ENCODE peak calls at places on chromosomes 12 and 14, in seven cellular contexts. X is K562, L is brain microvascular endothelial cell, D is IMR-90, S is fibroblast of lung, Z is GM10248, A is neural crest cell. H is an unnamed sample.

GRCh38 chr12:112352921-112353320 is 29.3 kb downstream of the HECTD4 start:
- DNase-seq in X (no peak), L (no peak), D (no peak), S (no peak), Z (no peak), A (no peak), H (no peak)

GRCh38 chr12:78208106-78208505 is 377.4 kb downstream of the NAV3 start:
- DNase-seq in X (no peak), L (no peak), D (peak; percentile 43), S (peak; percentile 67), Z (no peak), A (no peak), H (no peak)

GRCh38 chr12:127280393-127281275 is 986.3 kb upstream of the TMEM132C start:
- DNase-seq in X (peak; percentile 86), L (no peak), D (no peak), S (no peak), Z (peak; percentile 46), A (peak; percentile 78), H (no peak)

GRCh38 chr14:64324461-64325255 is 30.5 kb upstream of the ESR2 start:
- DNase-seq in X (no peak), L (peak; percentile 11), D (peak; percentile 56), S (peak; percentile 83), Z (no peak), A (no peak), H (no peak)

GRCh38 chr12:8662592-8662991 is at the start of gene MFAP5:
- DNase-seq in X (no peak), L (no peak), D (peak; percentile 25), S (peak; percentile 96), Z (no peak), A (no peak), H (peak; percentile 37)

GRCh38 chr12:119008691-119009221 is 27.4 kb downstream of the SRRM4 start:
- DNase-seq in X (no peak), L (no peak), D (no peak), S (no peak), Z (no peak), A (peak; percentile 56), H (no peak)

GRCh38 chr14:21098134-21098891 is at the start of gene ZNF219:
- DNase-seq in X (peak; percentile 78), L (no peak), D (peak; percentile 27), S (peak; percentile 48), Z (no peak), A (peak; percentile 56), H (no peak)

GRCh38 chr12:65098364-65098763 is 22.7 kb downstream of the WIF1 start:
- DNase-seq in X (no peak), L (no peak), D (no peak), S (peak; percentile 7), Z (no peak), A (no peak), H (no peak)

GRCh38 chr12:122862110-122862634 is 26.9 kb downstream of the HIP1R start:
- DNase-seq in X (no peak), L (no peak), D (no peak), S (no peak), Z (no peak), A (no peak), H (no peak)

GRCh38 chr14:75990297-75990696 is 4.7 kb downstream of the IFT43 start:
- DNase-seq in X (no peak), L (no peak), D (no peak), S (no peak), Z (no peak), A (no peak), H (no peak)
- TF ChIP-seq CTCF in X (no peak), L (no peak), D (no peak), S (no peak), Z (no peak), A (no peak), H (no peak)

DNA sequence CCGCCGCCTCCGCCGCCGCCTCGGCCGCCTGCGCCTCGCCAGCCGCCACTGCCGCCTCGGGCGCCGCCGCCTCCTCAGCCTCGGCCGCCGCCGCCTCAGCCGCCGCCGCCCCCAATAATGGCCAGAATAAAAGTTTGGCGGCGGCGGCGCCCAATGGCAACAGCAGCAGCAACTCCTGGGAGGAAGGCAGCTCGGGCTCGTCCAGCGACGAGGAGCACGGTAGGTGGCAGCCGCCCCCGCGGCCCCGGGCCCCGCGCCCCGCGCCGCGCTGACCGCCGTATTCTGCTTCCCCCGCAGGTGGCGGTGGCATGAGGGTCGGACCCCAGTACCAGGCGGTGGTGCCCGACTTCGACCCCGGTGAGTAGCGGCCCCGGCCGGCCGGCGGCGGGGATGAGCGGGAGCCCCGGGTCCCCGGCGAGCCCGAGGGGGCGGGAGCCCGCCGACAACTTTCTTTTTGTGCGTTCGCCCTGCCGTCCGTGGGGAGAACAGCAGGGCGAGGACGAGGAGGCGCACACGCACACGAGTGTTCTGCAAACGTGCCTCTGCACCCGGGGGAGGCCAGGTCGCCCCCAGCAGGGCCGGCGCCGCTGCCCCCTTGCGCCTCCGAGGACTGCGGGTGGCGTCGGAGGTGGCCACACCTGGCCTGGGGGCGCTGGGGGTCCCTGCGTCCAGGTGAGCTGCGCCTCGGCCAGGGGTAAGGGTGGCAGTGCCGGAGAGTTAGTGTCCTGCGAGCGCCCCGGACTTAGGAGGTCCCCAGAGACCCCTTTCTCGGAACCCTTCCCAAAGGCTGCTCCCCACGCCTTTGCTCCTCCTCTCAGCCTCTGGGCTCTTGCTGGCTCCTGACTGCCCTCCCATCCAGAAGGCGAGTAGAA is 756 bp downstream of the RCOR1 start:
- DNase-seq in X (peak; percentile 59), L (no peak), D (peak; percentile 26), S (peak; percentile 41), Z (peak; percentile 55), A (peak; percentile 38), H (no peak)
- TF ChIP-seq CTCF in X (peak; percentile 35), L (peak; percentile 43), D (peak; percentile 26), S (peak; percentile 17), Z (peak; percentile 1), A (peak; percentile 59), H (peak; percentile 21)

DNA sequence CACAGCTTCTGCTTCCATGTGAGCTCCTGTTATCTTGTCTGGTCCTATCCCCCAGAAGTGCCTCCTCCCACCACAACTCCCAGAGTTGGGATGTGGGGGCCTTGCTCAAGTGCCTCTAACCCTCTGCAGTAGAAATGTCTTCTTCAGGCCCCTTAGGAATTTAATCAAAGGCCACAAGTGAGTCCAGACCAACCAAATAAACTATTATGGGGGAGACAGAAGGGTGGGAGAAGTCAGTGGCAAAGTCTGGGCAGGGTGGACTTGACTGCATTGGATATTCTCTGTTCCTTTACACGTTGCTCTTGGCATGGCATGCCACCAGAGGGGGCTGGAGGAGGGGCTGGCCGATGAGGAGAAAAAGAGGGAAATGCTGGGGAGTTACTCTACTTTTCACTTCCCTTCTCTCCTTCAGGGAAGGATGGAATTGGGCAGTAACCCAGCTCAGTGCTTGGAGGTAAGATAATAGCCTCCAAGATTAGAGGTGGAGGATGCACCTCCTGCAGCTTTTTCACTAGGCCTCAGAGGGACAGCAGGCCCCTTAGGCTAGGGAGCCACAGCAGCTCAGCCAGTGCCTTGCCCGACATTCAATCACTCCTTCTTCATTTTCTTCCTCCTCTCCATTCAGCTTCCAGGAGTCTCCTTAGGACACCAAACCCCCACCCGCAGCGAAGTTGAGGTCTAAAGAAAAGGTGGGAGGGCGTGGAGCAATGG is 1.2 kb upstream of the AP1G2 start:
- DNase-seq in X (no peak), L (no peak), D (no peak), S (no peak), Z (no peak), A (no peak), H (no peak)
- TF ChIP-seq CTCF in X (peak; percentile 29), L (peak; percentile 66), D (peak; percentile 29), S (peak; percentile 34), Z (peak; percentile 51), A (peak; percentile 51), H (no peak)

DNA sequence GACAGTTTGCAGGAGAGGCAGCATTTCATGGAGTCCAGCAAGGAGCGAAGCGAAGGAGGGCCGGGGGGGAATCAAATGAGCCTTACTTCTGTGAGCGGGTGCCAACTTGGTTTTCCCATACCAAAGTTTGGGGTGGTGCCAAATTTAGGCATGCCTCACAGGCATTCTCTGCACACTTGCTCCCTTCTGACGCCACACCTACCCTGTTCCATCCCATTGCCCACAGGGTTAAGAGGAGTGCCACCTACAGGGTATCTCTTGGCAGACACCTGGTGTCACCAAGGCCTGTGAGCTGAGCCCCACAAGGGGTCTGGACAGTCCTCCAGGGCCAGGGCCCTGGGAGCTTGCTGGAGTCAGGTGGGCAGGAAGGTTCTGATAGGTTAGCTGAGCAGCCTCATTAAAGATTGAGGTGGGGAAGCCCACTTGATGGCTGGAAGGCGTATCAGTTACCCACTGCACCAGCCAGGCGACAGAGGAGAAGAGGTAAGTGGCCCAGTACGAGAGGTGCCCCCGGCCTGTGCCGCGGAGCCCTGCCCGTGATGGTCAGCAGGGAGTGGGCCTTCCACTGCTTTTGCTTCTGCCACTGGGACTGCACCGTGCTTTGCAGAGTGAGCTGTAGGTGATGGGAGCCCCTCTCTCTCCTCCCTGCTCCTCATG is 45.2 kb downstream of the DEGS2 start:
- DNase-seq in X (no peak), L (no peak), D (no peak), S (no peak), Z (no peak), A (no peak), H (no peak)
- TF ChIP-seq CTCF in X (no peak), L (no peak), D (no peak), S (no peak), Z (no peak), A (no peak), H (no peak)

DNA sequence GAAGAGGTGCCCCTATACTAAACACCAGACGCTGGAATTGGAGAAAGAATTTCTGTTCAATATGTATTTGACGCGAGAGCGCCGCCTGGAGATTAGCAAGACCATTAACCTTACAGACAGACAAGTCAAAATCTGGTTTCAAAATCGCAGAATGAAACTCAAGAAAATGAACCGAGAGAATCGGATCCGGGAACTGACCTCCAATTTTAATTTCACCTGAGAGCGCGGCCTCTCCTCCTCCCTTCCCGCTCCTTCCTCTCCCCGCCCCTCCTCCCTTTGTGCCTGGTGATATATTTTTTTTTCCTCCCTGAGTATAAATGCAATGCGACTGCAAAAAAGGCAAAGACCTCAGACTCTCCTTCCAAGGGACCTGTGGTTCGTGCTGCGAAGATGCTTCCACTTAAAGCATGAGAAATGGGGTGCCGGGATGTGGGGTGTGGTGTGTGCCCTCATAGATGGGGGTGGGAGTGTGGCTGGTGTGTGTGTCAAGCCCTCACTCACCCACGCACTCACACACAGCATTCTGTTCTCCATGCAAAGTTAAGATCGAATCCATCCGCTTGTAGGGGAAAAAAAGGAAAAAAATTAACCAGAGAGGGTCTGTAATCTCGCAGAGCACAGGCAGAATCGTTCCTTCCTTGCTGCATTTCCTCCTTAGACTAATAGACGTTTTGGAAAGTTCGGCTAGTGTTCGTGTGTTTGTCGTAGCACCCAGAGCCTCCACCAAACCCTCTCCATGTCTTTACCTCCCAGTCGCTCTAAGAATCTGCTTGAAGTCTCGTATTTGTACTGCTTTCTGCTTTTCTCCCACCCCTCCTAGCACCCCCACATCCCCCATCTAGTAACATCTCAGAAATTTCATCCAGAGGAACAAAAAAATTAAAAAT is 4.5 kb downstream of the HOXC10 start:
- DNase-seq in X (no peak), L (no peak), D (peak; percentile 45), S (no peak), Z (peak; percentile 68), A (no peak), H (peak; percentile 7)
- TF ChIP-seq CTCF in X (peak; percentile 53), L (peak; percentile 66), D (peak; percentile 48), S (peak; percentile 56), Z (peak; percentile 58), A (peak; percentile 65), H (peak; percentile 50)

DNA sequence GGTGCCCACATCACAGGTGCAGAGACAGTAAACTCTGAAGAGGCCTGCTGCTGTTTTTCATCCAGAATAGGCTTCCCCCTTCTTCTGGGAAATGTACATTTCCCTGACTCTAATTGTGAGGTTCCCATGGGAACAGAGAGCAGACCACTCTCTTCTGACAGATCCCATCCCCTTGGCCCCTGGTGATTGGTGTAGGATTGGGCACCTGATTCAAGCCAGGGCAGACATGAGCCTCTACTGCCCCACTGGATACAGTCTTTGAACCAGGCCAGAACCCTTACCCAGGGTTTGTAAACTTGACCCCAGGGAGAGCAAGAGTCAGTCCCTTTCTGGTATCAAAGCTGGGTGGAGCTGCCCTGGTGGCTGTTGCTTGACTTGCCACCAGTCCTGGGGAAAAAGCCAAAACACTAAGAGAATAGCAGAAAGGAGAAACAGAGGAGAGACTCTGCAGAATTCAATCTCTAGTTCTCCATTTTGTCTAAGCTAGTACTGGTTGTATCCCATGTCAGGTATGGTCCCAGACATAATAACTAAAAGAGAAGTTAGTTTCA is 14.8 kb upstream of the NFYB start:
- DNase-seq in X (no peak), L (no peak), D (no peak), S (no peak), Z (no peak), A (no peak), H (no peak)
- TF ChIP-seq CTCF in X (no peak), L (no peak), D (no peak), S (no peak), Z (no peak), A (no peak), H (no peak)

H was measured in AG09319.